ENCODE peak calls at places on chromosomes 1 and 21, in eight cellular contexts. One of them, this sample, is unnamed. For H3K4me1, the result is how much of the 10 kb centered on the place peaks cover.

GRCh38 chr1:175887981-175888428 is 144.6 kb upstream of the TNR start:
- DNase-seq in uterus: no peak
- DNase-seq in breast epithelium: no peak
- DNase-seq in transverse colon: peak
- DNase-seq in heart left ventricle: peak
- DNase-seq in tibial nerve: peak
- DNase-seq in right lobe of liver: peak
- DNase-seq in ovary: no peak
- DNase-seq in this sample: peak

GRCh38 chr1:34147301-34147700 is 17.7 kb downstream of the CSMD2 start:
- DNase-seq in uterus: no peak
- DNase-seq in tibial nerve: no peak
- DNase-seq in ovary: no peak
- DNase-seq in transverse colon: no peak
- DNase-seq in breast epithelium: no peak
- DNase-seq in right lobe of liver: no peak
- DNase-seq in heart left ventricle: no peak
- DNase-seq in this sample: no peak

GRCh38 chr1:184028854-184029623 is 8.5 kb downstream of the COLGALT2 start:
- DNase-seq in tibial nerve: no peak
- DNase-seq in transverse colon: no peak
- DNase-seq in right lobe of liver: no peak
- DNase-seq in breast epithelium: no peak
- DNase-seq in heart left ventricle: peak
- DNase-seq in uterus: no peak
- DNase-seq in ovary: no peak
- DNase-seq in this sample: no peak

GRCh38 chr1:224851210-224851849 is 78.1 kb upstream of the DNAH14 start:
- DNase-seq in heart left ventricle: peak
- DNase-seq in uterus: no peak
- DNase-seq in right lobe of liver: peak
- DNase-seq in transverse colon: peak
- DNase-seq in breast epithelium: peak
- DNase-seq in tibial nerve: peak
- DNase-seq in ovary: peak
- DNase-seq in this sample: peak

GRCh38 chr1:58848818-58849411 is 65.1 kb upstream of the JUN start:
- DNase-seq in ovary: peak
- DNase-seq in uterus: peak
- DNase-seq in breast epithelium: peak
- DNase-seq in transverse colon: peak
- DNase-seq in heart left ventricle: peak
- DNase-seq in right lobe of liver: peak
- DNase-seq in tibial nerve: peak
- DNase-seq in this sample: peak

GRCh38 chr1:184789899-184790298 is 35.2 kb upstream of the EDEM3 start:
- DNase-seq in right lobe of liver: no peak
- DNase-seq in transverse colon: no peak
- DNase-seq in uterus: no peak
- DNase-seq in heart left ventricle: no peak
- DNase-seq in ovary: no peak
- DNase-seq in tibial nerve: no peak
- DNase-seq in breast epithelium: no peak
- DNase-seq in this sample: no peak

GRCh38 chr21:31943586-31943985 is 70.8 kb downstream of the HUNK start:
- DNase-seq in tibial nerve: no peak
- DNase-seq in heart left ventricle: no peak
- DNase-seq in ovary: no peak
- DNase-seq in uterus: no peak
- DNase-seq in right lobe of liver: no peak
- DNase-seq in breast epithelium: no peak
- DNase-seq in transverse colon: no peak
- DNase-seq in this sample: no peak

GRCh38 chr1:98991127-98992003 is 13.3 kb downstream of the PLPPR5 start:
- DNase-seq in ovary: no peak
- DNase-seq in uterus: no peak
- DNase-seq in heart left ventricle: no peak
- DNase-seq in tibial nerve: no peak
- DNase-seq in breast epithelium: no peak
- DNase-seq in right lobe of liver: no peak
- DNase-seq in transverse colon: no peak
- DNase-seq in this sample: no peak

GRCh38 chr21:45322960-45323461 is 35.3 kb upstream of the POFUT2 start:
- DNase-seq in breast epithelium: no peak
- DNase-seq in transverse colon: no peak
- DNase-seq in heart left ventricle: no peak
- DNase-seq in tibial nerve: no peak
- DNase-seq in uterus: no peak
- DNase-seq in right lobe of liver: peak
- DNase-seq in ovary: peak
- DNase-seq in this sample: no peak

GRCh38 chr1:205452906-205453305 is 2.9 kb downstream of the BLACAT1 start:
- DNase-seq in tibial nerve: no peak
- DNase-seq in transverse colon: no peak
- DNase-seq in uterus: no peak
- DNase-seq in ovary: no peak
- DNase-seq in right lobe of liver: no peak
- DNase-seq in breast epithelium: no peak
- DNase-seq in heart left ventricle: no peak
- DNase-seq in this sample: no peak

GRCh38 chr21:34126269-34126668 is 52.9 kb downstream of the MRPS6 start:
- DNase-seq in heart left ventricle: no peak
- DNase-seq in breast epithelium: no peak
- DNase-seq in uterus: no peak
- DNase-seq in transverse colon: no peak
- DNase-seq in right lobe of liver: no peak
- DNase-seq in tibial nerve: no peak
- DNase-seq in ovary: no peak
- DNase-seq in this sample: no peak

GRCh38 chr1:235368428-235368827 is 1.2 kb downstream of the TBCE start:
- DNase-seq in ovary: no peak
- DNase-seq in transverse colon: no peak
- DNase-seq in uterus: no peak
- DNase-seq in tibial nerve: no peak
- DNase-seq in heart left ventricle: no peak
- DNase-seq in right lobe of liver: no peak
- DNase-seq in breast epithelium: no peak
- DNase-seq in this sample: no peak

GRCh38 chr1:212916395-212917133 is 33.8 kb upstream of the VASH2 start:
- DNase-seq in heart left ventricle: peak
- DNase-seq in tibial nerve: no peak
- DNase-seq in uterus: no peak
- DNase-seq in right lobe of liver: no peak
- DNase-seq in ovary: no peak
- DNase-seq in transverse colon: peak
- DNase-seq in breast epithelium: no peak
- DNase-seq in this sample: no peak

GRCh38 chr1:107132780-107133179 is 8.1 kb upstream of the NTNG1 start:
- DNase-seq in heart left ventricle: no peak
- DNase-seq in right lobe of liver: no peak
- DNase-seq in tibial nerve: no peak
- DNase-seq in ovary: no peak
- DNase-seq in breast epithelium: no peak
- DNase-seq in transverse colon: no peak
- DNase-seq in uterus: no peak
- DNase-seq in this sample: no peak

GRCh38 chr1:43540653-43541071 is 10.0 kb downstream of the PTPRF start:
- DNase-seq in transverse colon: no peak
- DNase-seq in heart left ventricle: no peak
- DNase-seq in ovary: peak
- DNase-seq in right lobe of liver: peak
- DNase-seq in breast epithelium: no peak
- DNase-seq in tibial nerve: peak
- DNase-seq in uterus: peak
- DNase-seq in this sample: no peak

DNA sequence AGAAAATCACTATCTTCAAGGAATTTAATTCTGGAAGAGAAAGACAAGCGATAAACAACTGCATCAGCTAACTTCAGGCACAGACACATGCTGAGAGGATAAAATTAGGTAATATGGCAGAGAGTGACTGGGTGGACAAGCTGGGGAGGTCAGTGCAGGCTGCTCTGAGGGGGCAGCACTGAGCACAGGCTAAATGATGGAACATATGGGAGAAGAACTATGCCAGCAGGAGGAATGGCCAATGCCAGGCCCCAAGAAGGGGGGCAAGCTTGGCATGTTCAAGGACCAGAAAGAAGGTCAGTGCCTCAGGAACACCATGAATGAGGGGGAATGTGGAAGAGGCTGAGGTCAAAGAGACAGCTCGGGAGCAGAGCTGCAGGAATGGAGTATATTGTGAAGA is 190.7 kb upstream of the MAP1LC3C start:
- DNase-seq in breast epithelium: no peak
- DNase-seq in uterus: no peak
- DNase-seq in right lobe of liver: no peak
- DNase-seq in transverse colon: no peak
- DNase-seq in tibial nerve: no peak
- DNase-seq in ovary: no peak
- DNase-seq in heart left ventricle: no peak
- DNase-seq in this sample: no peak
- H3K4me1 ChIP-seq in breast epithelium: under half
- H3K4me1 ChIP-seq in uterus: under half
- H3K4me1 ChIP-seq in right lobe of liver: under half
- H3K4me1 ChIP-seq in transverse colon: under half
- H3K4me1 ChIP-seq in tibial nerve: under half
- H3K4me1 ChIP-seq in ovary: under half
- H3K4me1 ChIP-seq in heart left ventricle: under half
- H3K4me1 ChIP-seq in this sample: under half

DNA sequence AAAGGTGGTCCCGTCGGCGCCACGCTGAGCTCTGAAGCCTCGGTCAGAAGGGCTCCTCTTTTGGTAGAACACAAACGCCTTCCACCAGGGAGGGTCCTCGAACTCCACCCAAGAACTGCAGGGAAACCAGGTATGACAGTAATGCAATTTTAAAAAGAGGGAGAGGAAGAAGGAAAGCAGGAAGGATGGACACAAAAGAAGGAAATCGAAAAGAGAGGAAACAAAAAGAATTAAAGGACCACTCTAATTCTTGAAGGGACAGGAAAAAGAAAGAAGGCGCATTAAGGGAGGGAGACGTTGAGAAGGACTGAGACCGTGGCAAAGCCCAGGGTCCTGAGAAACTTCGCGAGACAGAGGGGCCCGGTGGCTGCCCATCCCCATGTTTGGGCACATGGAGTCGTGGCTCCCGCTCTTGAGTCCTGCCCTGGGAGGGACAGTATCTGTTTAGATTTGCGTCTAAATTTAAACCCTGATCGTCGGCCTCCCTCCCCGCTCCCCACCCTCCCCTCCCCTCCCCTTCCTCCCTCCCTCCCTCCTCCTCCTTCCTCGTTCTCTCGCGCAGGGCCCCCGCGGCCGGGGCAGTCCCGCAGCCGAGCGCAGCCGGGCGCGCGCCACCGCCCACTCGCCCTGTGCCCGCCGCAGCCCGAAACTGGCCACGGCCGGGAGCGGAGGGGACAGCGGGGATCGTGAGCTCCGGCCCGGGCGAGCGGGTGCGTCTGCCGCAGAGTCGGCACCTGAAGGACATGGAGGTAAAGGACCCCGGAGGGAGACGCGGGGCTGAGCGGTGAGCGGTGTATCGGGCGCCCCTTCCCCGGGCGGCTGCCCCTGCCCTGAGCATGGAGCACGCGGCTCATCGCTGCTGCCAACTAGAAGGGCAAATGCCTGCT is at the start of gene RCSD1:
- DNase-seq in breast epithelium: no peak
- DNase-seq in uterus: peak
- DNase-seq in transverse colon: peak
- DNase-seq in right lobe of liver: peak
- DNase-seq in tibial nerve: no peak
- DNase-seq in heart left ventricle: peak
- DNase-seq in ovary: no peak
- DNase-seq in this sample: peak
- TF ChIP-seq POLR2A in breast epithelium: no peak
- TF ChIP-seq POLR2A in uterus: no peak
- TF ChIP-seq POLR2A in transverse colon: no peak
- TF ChIP-seq POLR2A in right lobe of liver: no peak
- TF ChIP-seq POLR2A in tibial nerve: no peak
- TF ChIP-seq POLR2A in heart left ventricle: no peak
- TF ChIP-seq POLR2A in ovary: no peak
- TF ChIP-seq POLR2A in this sample: peak

DNA sequence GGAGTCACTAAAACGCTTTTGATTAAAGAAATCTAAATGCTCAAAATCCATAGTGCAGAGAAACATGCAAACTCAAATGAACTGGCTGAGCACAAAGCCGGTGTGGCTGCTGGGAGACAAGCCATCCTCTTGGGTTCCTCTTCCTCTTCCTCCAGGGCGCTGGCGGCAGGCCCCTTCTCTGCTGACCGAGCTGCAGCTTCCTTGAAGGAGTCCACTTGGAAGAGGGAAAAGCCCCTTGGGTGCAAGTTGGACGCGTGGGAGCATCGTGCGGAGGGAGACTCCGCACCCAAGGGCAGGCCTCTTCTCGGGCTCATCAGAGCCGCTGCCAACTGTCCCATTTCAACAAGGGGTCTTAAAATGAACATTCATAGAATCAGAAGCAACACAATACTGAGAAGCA is 7.9 kb downstream of the CCNL2 start:
- DNase-seq in breast epithelium: no peak
- DNase-seq in tibial nerve: no peak
- DNase-seq in ovary: no peak
- DNase-seq in right lobe of liver: no peak
- DNase-seq in transverse colon: no peak
- DNase-seq in heart left ventricle: no peak
- DNase-seq in uterus: no peak
- DNase-seq in this sample: no peak
- H3K4me1 ChIP-seq in breast epithelium: under half
- H3K4me1 ChIP-seq in tibial nerve: under half
- H3K4me1 ChIP-seq in ovary: under half
- H3K4me1 ChIP-seq in right lobe of liver: under half
- H3K4me1 ChIP-seq in transverse colon: under half
- H3K4me1 ChIP-seq in heart left ventricle: under half
- H3K4me1 ChIP-seq in uterus: under half
- H3K4me1 ChIP-seq in this sample: under half

DNA sequence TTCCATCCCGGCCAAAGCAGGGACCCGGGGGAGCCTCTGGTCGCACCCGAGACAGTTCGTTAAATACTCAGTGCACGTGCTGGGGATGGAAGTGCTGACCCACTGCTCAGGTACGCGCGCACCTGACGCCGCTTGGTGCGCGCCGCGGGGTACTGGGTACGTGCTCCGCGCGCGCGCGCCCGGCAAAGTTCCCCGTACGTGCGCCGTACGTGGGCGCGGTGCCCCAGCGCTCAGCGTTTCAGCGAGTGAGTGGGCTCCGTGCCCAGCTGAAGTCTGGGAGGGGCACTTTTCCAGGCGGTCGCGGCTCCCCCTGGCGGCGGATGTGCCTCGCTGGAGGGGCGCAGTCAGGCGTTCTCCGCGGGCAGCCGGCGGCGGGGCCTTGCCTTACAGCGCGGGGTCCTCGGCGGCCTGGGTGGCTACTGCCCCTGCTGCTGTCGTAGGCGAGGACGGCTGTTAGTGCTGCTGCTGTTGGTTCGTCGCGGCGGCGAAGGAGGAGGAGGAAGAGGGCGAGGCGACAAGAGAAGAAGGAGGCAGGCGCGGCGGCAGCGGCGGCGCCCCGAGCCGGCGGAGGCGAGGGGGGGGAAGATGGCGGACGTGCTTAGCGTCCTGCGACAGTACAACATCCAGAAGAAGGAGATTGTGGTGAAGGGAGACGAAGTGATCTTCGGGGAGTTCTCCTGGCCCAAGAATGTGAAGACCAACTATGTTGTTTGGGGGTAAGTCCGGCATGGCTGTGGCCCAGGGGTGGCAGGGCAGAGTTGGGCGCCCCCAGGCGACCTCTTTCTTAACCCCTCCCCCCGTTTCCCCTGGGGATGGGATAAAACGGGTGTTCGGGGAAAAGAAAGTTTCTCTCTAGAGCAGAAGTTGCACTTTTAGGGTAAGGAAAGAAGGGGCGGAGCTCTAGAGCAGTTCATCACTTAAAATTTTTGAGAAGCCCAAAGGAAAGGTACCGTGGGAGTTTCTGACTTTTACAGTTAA is at the start of gene CDC73:
- DNase-seq in uterus: peak
- DNase-seq in ovary: peak
- DNase-seq in breast epithelium: peak
- DNase-seq in right lobe of liver: peak
- DNase-seq in transverse colon: peak
- DNase-seq in heart left ventricle: peak
- DNase-seq in tibial nerve: peak
- DNase-seq in this sample: peak
- TF ChIP-seq POLR2A in uterus: peak
- TF ChIP-seq POLR2A in ovary: peak
- TF ChIP-seq POLR2A in breast epithelium: peak
- TF ChIP-seq POLR2A in right lobe of liver: peak
- TF ChIP-seq POLR2A in transverse colon: peak
- TF ChIP-seq POLR2A in heart left ventricle: no peak
- TF ChIP-seq POLR2A in tibial nerve: peak
- TF ChIP-seq POLR2A in this sample: peak

This sample was measured in Peyer's patch.